ENCODE peak calls at places on chromosomes 2 and 18, in six cellular contexts. One of them, this sample, is unnamed.

GRCh38 chr2:104969564-104969963 is 68.3 kb upstream of the MRPS9 start:
- DNase-seq in mammary epithelial cell: peak
- DNase-seq in heart left ventricle: no peak
- DNase-seq in uterus: no peak
- DNase-seq in testis: no peak
- DNase-seq in fibroblast of lung: no peak
- DNase-seq in this sample: no peak

GRCh38 chr2:159549234-159549633 is 67.1 kb downstream of the BAZ2B start:
- DNase-seq in mammary epithelial cell: no peak
- DNase-seq in heart left ventricle: no peak
- DNase-seq in uterus: no peak
- DNase-seq in testis: no peak
- DNase-seq in fibroblast of lung: no peak
- DNase-seq in this sample: no peak

GRCh38 chr2:217996345-217996744 is 6.5 kb downstream of the TNS1 start:
- DNase-seq in mammary epithelial cell: peak
- DNase-seq in heart left ventricle: no peak
- DNase-seq in uterus: peak
- DNase-seq in testis: peak
- DNase-seq in fibroblast of lung: peak
- DNase-seq in this sample: no peak

GRCh38 chr2:29260151-29260772 is 145.0 kb downstream of the CLIP4 start:
- DNase-seq in mammary epithelial cell: peak
- DNase-seq in heart left ventricle: no peak
- DNase-seq in uterus: no peak
- DNase-seq in testis: no peak
- DNase-seq in fibroblast of lung: peak
- DNase-seq in this sample: no peak

GRCh38 chr2:216083464-216084279 is 2.0 kb downstream of the TMEM169 start:
- DNase-seq in mammary epithelial cell: peak
- DNase-seq in heart left ventricle: no peak
- DNase-seq in uterus: no peak
- DNase-seq in testis: no peak
- DNase-seq in fibroblast of lung: peak
- DNase-seq in this sample: peak

GRCh38 chr2:208306291-208306690 is 40.2 kb downstream of the PIKFYVE start:
- DNase-seq in mammary epithelial cell: no peak
- DNase-seq in heart left ventricle: no peak
- DNase-seq in uterus: no peak
- DNase-seq in testis: no peak
- DNase-seq in fibroblast of lung: peak
- DNase-seq in this sample: no peak

GRCh38 chr2:150047731-150048130 is 439.7 kb downstream of the RND3 start:
- DNase-seq in mammary epithelial cell: peak
- DNase-seq in heart left ventricle: no peak
- DNase-seq in uterus: no peak
- DNase-seq in testis: no peak
- DNase-seq in fibroblast of lung: no peak
- DNase-seq in this sample: no peak

GRCh38 chr2:164810843-164811242 is 30.8 kb downstream of the COBLL1 start:
- DNase-seq in mammary epithelial cell: no peak
- DNase-seq in heart left ventricle: no peak
- DNase-seq in uterus: no peak
- DNase-seq in testis: no peak
- DNase-seq in fibroblast of lung: peak
- DNase-seq in this sample: no peak

GRCh38 chr18:23266717-23267446 is 131.6 kb downstream of the CABLES1 start:
- DNase-seq in mammary epithelial cell: no peak
- DNase-seq in heart left ventricle: no peak
- DNase-seq in uterus: no peak
- DNase-seq in testis: no peak
- DNase-seq in fibroblast of lung: no peak
- DNase-seq in this sample: no peak

GRCh38 chr2:62149708-62150107 is 46.2 kb upstream of the B3GNT2 start:
- DNase-seq in mammary epithelial cell: peak
- DNase-seq in heart left ventricle: no peak
- DNase-seq in uterus: no peak
- DNase-seq in testis: no peak
- DNase-seq in fibroblast of lung: peak
- DNase-seq in this sample: no peak

GRCh38 chr2:70385966-70386595 is 84.2 kb upstream of the FAM136A start:
- DNase-seq in mammary epithelial cell: no peak
- DNase-seq in heart left ventricle: no peak
- DNase-seq in uterus: no peak
- DNase-seq in testis: no peak
- DNase-seq in fibroblast of lung: no peak
- DNase-seq in this sample: no peak

GRCh38 chr2:3349211-3349693 is 28.4 kb downstream of the EIPR1 start:
- DNase-seq in mammary epithelial cell: peak
- DNase-seq in heart left ventricle: no peak
- DNase-seq in uterus: no peak
- DNase-seq in testis: peak
- DNase-seq in fibroblast of lung: no peak
- DNase-seq in this sample: no peak

GRCh38 chr2:234488913-234489451 is 7.9 kb downstream of the ARL4C start:
- DNase-seq in mammary epithelial cell: no peak
- DNase-seq in heart left ventricle: no peak
- DNase-seq in uterus: no peak
- DNase-seq in testis: no peak
- DNase-seq in fibroblast of lung: no peak
- DNase-seq in this sample: peak

GRCh38 chr2:187541086-187542085 is 12.8 kb downstream of the TFPI start:
- DNase-seq in mammary epithelial cell: no peak
- DNase-seq in heart left ventricle: no peak
- DNase-seq in uterus: peak
- DNase-seq in testis: no peak
- DNase-seq in fibroblast of lung: peak
- DNase-seq in this sample: no peak
- H3K27ac ChIP-seq in mammary epithelial cell: peak
- H3K27ac ChIP-seq in heart left ventricle: peak
- H3K27ac ChIP-seq in uterus: peak
- H3K27ac ChIP-seq in testis: peak
- H3K27ac ChIP-seq in fibroblast of lung: peak
- H3K27ac ChIP-seq in this sample: no peak

DNA sequence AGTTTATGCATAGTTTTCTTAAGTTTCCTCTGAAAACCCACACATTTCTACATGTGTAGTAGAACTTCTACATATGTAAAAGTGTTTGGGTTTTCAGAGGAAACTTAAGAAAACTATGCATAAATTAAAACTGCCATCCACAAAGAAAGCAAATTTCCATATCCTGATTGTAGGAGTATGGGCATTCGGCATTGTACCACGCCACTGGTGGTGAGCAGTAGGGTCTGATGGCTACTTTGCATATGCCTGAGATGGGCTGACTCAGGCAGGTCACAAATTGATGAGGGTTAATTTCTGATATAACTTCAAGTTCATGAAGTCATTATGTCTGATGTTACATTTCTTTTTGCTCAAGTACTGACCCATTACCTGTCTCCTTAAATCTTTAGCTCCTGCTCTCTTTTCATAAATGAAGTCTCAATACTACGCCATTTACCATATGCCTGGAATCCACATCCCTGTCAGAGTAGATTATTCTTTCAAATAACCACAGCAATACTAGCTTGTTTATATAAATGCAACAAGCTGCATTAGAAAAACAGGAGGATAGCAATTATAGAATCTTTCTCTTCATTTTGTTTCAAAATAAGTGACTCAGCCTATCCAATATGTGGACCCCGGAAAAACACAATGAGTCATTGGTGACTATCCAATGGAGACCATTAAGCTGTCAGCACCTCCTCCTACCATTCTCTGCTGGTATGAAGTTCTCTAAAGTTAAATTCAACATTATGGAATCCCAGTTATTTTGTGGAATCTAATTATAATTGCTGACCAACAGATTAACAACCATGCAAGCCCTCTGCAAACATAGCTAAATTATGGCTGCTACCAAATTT is 355.2 kb upstream of the UBE2E3 start:
- DNase-seq in mammary epithelial cell: peak
- DNase-seq in heart left ventricle: no peak
- DNase-seq in uterus: no peak
- DNase-seq in testis: no peak
- DNase-seq in fibroblast of lung: peak
- DNase-seq in this sample: no peak
- H3K4me3 ChIP-seq in mammary epithelial cell: no peak
- H3K4me3 ChIP-seq in heart left ventricle: no peak
- H3K4me3 ChIP-seq in uterus: no peak
- H3K4me3 ChIP-seq in testis: no peak
- H3K4me3 ChIP-seq in fibroblast of lung: no peak
- H3K4me3 ChIP-seq in this sample: no peak

DNA sequence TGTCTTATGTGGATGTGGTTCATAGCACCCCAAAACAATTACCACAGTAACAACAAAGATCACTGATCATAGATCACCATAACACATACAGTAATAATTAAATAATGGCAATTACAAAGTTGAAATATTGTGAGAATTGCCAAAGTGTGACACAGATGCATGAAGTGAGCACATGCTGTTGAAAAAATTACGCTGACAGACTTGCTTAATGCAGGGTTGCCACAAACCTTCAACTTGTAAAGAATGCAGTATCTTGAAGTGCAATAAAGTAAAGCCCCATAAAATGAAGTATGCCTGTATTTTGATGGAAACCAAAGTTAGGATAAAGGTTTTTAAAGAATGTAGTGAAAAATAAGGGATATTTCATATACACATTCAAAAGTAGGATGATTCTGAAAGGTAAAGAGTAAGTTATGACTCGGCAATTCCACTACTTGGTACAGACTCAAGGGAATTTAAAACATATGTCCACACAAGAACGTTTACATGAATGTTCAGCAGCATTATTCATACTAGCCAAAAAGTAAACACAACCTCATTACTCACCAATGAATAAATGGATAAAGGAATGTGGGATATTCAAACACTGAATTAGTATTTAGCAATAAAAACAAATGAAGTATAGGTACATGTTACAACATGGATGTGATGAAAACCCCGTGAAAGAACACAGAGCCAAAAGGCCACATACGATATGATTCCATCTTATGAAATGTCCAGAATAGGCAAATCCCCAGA is 61.6 kb downstream of the SCN9A start:
- DNase-seq in mammary epithelial cell: peak
- DNase-seq in heart left ventricle: no peak
- DNase-seq in uterus: no peak
- DNase-seq in testis: no peak
- DNase-seq in fibroblast of lung: peak
- DNase-seq in this sample: no peak
- H3K27ac ChIP-seq in mammary epithelial cell: peak
- H3K27ac ChIP-seq in heart left ventricle: no peak
- H3K27ac ChIP-seq in uterus: no peak
- H3K27ac ChIP-seq in testis: no peak
- H3K27ac ChIP-seq in fibroblast of lung: peak
- H3K27ac ChIP-seq in this sample: no peak

GRCh38 chr2:161136194-161136593 is 24.0 kb upstream of the TANK start:
- DNase-seq in mammary epithelial cell: no peak
- DNase-seq in heart left ventricle: no peak
- DNase-seq in uterus: no peak
- DNase-seq in testis: no peak
- DNase-seq in fibroblast of lung: no peak
- DNase-seq in this sample: no peak
- H3K4me3 ChIP-seq in mammary epithelial cell: no peak
- H3K4me3 ChIP-seq in heart left ventricle: no peak
- H3K4me3 ChIP-seq in uterus: no peak
- H3K4me3 ChIP-seq in testis: no peak
- H3K4me3 ChIP-seq in fibroblast of lung: no peak
- H3K4me3 ChIP-seq in this sample: no peak

DNA sequence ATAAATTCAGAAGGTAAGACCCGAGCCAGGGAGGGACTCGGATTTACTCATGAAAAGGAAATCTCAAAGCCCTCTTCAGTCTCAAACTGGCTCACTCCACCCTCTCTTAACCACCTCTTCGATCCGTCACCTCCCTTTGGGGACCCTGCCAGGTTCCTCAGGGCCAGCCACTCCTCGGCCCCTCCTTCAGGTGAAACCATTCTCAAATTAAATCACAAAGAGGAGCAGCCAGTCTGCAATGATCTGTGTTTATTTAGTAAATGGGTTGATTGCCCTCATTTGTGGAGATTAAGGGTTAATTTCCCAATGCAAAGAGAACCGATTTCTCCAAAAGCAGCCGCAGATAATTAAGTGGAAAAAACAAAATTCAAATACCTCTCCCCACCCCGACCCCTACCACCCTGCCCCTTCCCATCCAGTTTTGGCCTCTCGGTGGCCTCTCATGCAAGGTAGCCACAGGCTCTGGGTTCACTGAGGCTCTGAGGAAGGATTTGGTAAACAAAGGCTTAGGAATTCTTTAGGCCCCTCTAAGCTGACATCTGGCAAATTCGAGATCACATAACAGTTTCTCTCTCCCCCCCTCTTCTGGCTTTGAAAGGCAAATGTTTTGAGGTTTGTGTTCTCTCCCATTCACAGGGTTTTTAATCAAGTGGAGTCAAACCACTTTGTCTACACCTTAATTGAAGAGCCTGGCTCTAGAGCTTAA is 10.3 kb upstream of the FZD7 start:
- DNase-seq in mammary epithelial cell: no peak
- DNase-seq in heart left ventricle: no peak
- DNase-seq in uterus: no peak
- DNase-seq in testis: no peak
- DNase-seq in fibroblast of lung: no peak
- DNase-seq in this sample: no peak
- H3K27ac ChIP-seq in mammary epithelial cell: no peak
- H3K27ac ChIP-seq in heart left ventricle: no peak
- H3K27ac ChIP-seq in uterus: no peak
- H3K27ac ChIP-seq in testis: no peak
- H3K27ac ChIP-seq in fibroblast of lung: no peak
- H3K27ac ChIP-seq in this sample: no peak

GRCh38 chr2:8676191-8676914 is 5.5 kb upstream of the ID2 start:
- DNase-seq in mammary epithelial cell: no peak
- DNase-seq in heart left ventricle: peak
- DNase-seq in uterus: peak
- DNase-seq in testis: peak
- DNase-seq in fibroblast of lung: peak
- DNase-seq in this sample: no peak
- H3K4me3 ChIP-seq in mammary epithelial cell: peak
- H3K4me3 ChIP-seq in heart left ventricle: peak
- H3K4me3 ChIP-seq in uterus: peak
- H3K4me3 ChIP-seq in testis: peak
- H3K4me3 ChIP-seq in fibroblast of lung: peak
- H3K4me3 ChIP-seq in this sample: no peak

DNA sequence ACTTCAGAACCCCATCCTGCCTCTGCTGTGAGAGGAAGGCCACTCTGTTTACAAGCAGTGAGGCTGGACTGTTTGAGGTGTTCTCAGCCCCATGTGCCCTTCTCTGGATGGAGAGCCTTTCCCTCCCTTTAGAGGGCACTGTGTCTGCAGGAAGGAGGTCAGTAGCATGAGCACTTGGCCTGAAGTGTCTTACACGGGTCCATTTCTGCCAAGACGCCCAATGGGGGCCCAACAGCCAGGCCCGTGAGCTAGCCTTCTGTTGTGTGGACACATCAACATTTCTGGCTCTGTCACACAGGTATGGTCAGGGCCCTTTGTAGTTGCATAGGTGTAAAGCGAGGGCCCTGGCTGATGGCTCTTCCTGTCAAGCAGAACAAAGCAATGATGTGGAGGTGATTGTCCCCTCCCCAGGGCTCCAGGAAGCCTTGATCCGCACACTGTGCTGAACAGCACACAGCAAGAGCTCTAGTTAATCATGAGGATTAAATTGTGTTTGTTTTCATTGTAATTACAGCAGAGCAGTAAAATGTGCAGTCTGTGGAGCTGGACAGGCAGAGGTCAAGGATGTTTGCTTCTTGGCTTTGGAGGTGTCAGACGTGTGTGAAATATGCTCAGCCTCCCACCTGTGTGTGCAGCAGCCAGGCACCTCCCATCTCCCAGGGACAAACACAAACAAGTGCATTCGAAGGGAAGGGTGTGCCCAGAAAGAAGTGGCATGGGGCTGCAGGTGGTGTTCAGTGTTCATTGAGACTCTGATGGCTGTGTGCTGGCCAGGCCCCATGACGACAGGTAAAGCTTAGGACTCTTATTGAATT is 132.1 kb downstream of the SH3RF3 start:
- DNase-seq in mammary epithelial cell: peak
- DNase-seq in heart left ventricle: no peak
- DNase-seq in uterus: no peak
- DNase-seq in testis: peak
- DNase-seq in fibroblast of lung: no peak
- DNase-seq in this sample: no peak
- H3K27ac ChIP-seq in mammary epithelial cell: no peak
- H3K27ac ChIP-seq in heart left ventricle: no peak
- H3K27ac ChIP-seq in uterus: no peak
- H3K27ac ChIP-seq in testis: no peak
- H3K27ac ChIP-seq in fibroblast of lung: no peak
- H3K27ac ChIP-seq in this sample: no peak

This sample was measured in DND-41.